ENCODE peak calls at places on chromosomes 7 and 10, in ten cellular contexts. Y is mesendoderm; W is naive thymus-derived CD4-positive, alpha-beta T cell; P is NCI-H2227 treated with DMSO at 0.1 percent for 48 hours; A is CD4-positive, alpha-beta memory T cell; I is T-helper 9 cell; J is tibial nerve; M is foreskin fibroblast; K is DMS79; F is heart left ventricle. N is an unnamed sample.

GRCh38 chr10:43118631-43119415 is 19.4 kb upstream of the CSGALNACT2 start:
- DNase-seq in Y (no peak), W (no peak), P (no peak), A (no peak), I (no peak), J (no peak), M (no peak), K (no peak), F (peak; percentile 18), N (peak; percentile 23)

GRCh38 chr7:3207387-3207786 is 93.7 kb upstream of the SDK1 start:
- DNase-seq in Y (no peak), W (no peak), P (no peak), A (no peak), I (no peak), J (no peak), M (no peak), K (no peak), F (no peak), N (no peak)

GRCh38 chr7:137904826-137905225 is 58.1 kb upstream of the DGKI start:
- DNase-seq in Y (no peak), W (no peak), P (no peak), A (no peak), I (no peak), J (no peak), M (peak; percentile 53), K (no peak), F (no peak), N (no peak)

GRCh38 chr10:12401466-12401865 is 52.1 kb downstream of the CAMK1D start:
- DNase-seq in Y (no peak), W (no peak), P (no peak), A (no peak), I (no peak), J (no peak), M (no peak), K (no peak), F (no peak), N (no peak)

GRCh38 chr7:38411404-38411803 is 138.0 kb upstream of the TARP start:
- DNase-seq in Y (peak; percentile 77), W (no peak), P (no peak), A (no peak), I (no peak), J (no peak), M (peak; percentile 9), K (no peak), F (no peak), N (no peak)

GRCh38 chr7:102251531-102252372 is 34.9 kb upstream of the SH2B2 start:
- DNase-seq in Y (no peak), W (no peak), P (no peak), A (no peak), I (no peak), J (no peak), M (no peak), K (no peak), F (no peak), N (no peak)

GRCh38 chr7:112290065-112290464 is 83.6 kb downstream of the ZNF277 start:
- DNase-seq in Y (no peak), W (no peak), P (no peak), A (no peak), I (no peak), J (no peak), M (peak; percentile 52), K (no peak), F (no peak), N (no peak)

GRCh38 chr7:106152313-106152665 is 40.2 kb upstream of the SYPL1 start:
- DNase-seq in Y (no peak), W (no peak), P (no peak), A (no peak), I (no peak), J (no peak), M (no peak), K (no peak), F (no peak), N (no peak)

GRCh38 chr10:120735773-120736371 is 115.3 kb upstream of the WDR11 start:
- DNase-seq in Y (peak; percentile 35), W (no peak), P (no peak), A (peak; percentile 4), I (no peak), J (no peak), M (peak; percentile 39), K (no peak), F (no peak), N (no peak)

GRCh38 chr7:87028636-87029035 is 30.8 kb downstream of the ELAPOR2 start:
- DNase-seq in Y (peak; percentile 23), W (no peak), P (no peak), A (no peak), I (no peak), J (no peak), M (no peak), K (no peak), F (no peak), N (no peak)

GRCh38 chr10:10922062-10922461 is 95.6 kb upstream of the CELF2 start:
- DNase-seq in Y (no peak), W (no peak), P (no peak), A (no peak), I (no peak), J (no peak), M (no peak), K (no peak), F (no peak), N (no peak)

GRCh38 chr7:127651556-127652332 is at the start of gene SND1:
- DNase-seq in Y (peak; percentile 100), W (peak; percentile 99), P (peak; percentile 99), A (peak; percentile 98), I (peak; percentile 96), J (peak; percentile 96), M (peak; percentile 100), K (peak; percentile 99), F (peak; percentile 100), N (peak; percentile 99)